ENCODE peak calls at places on chromosomes 12 and 14, in nine cellular contexts. L is NCI-H1105 treated with DMSO at 0.1 percent for 48 hours; U is amygdala; D is left cardiac atrium; G is fibroblast of the aortic adventitia; J is mucosa of descending colon; P is sigmoid colon; A is NCI-H2029; R is effector CD8-positive, alpha-beta T cell. W is an unnamed sample.

GRCh38 chr14:58812050-58812690 is 174.4 kb downstream of the DACT1 start:
- DNase-seq in L (no peak), U (no peak), D (no peak), G (no peak), J (no peak), P (no peak), A (no peak), R (no peak), W (peak; percentile 66)

GRCh38 chr12:116123511-116124258 is 153.8 kb downstream of the MED13L start:
- DNase-seq in L (peak; percentile 93), U (no peak), D (no peak), G (peak; percentile 39), J (peak; percentile 13), P (no peak), A (peak; percentile 76), R (no peak), W (peak; percentile 74)

GRCh38 chr12:96500686-96501085 is 11.3 kb downstream of the CFAP54 start:
- DNase-seq in L (no peak), U (no peak), D (no peak), G (peak; percentile 68), J (no peak), P (no peak), A (no peak), R (no peak), W (peak; percentile 19)

GRCh38 chr12:41967668-41968649 is 176.7 kb downstream of the GXYLT1 start:
- DNase-seq in L (peak; percentile 25), U (no peak), D (no peak), G (no peak), J (no peak), P (no peak), A (no peak), R (no peak), W (no peak)

GRCh38 chr12:119476951-119477350 is 116.6 kb upstream of the TMEM233 start:
- DNase-seq in L (no peak), U (no peak), D (no peak), G (no peak), J (no peak), P (no peak), A (no peak), R (no peak), W (no peak)

GRCh38 chr12:10590976-10591375 is 22.4 kb downstream of the MAGOHB start:
- DNase-seq in L (no peak), U (no peak), D (no peak), G (no peak), J (no peak), P (no peak), A (no peak), R (no peak), W (no peak)

GRCh38 chr12:31031951-31032335 is 41.7 kb upstream of the DDX11 start:
- DNase-seq in L (no peak), U (no peak), D (no peak), G (no peak), J (no peak), P (no peak), A (no peak), R (no peak), W (no peak)

GRCh38 chr12:114681149-114681849 is 2.7 kb downstream of the TBX3 start:
- DNase-seq in L (no peak), U (no peak), D (no peak), G (peak; percentile 66), J (peak; percentile 43), P (no peak), A (no peak), R (no peak), W (no peak)

GRCh38 chr14:23034498-23035302 is at the start of gene PSMB5:
- DNase-seq in L (no peak), U (no peak), D (peak; percentile 91), G (peak; percentile 96), J (peak; percentile 93), P (peak; percentile 96), A (no peak), R (no peak), W (peak; percentile 98)

GRCh38 chr14:26960049-26960688 is 362.3 kb upstream of the NOVA1 start:
- DNase-seq in L (peak; percentile 90), U (no peak), D (no peak), G (no peak), J (no peak), P (no peak), A (no peak), R (no peak), W (peak; percentile 29)

GRCh38 chr12:14710632-14711324 is 14.4 kb upstream of the GUCY2C start:
- DNase-seq in L (peak; percentile 9), U (no peak), D (no peak), G (no peak), J (no peak), P (no peak), A (no peak), R (no peak), W (no peak)

GRCh38 chr14:71610797-71611196 is 321.4 kb upstream of the RGS6 start:
- DNase-seq in L (peak; percentile 49), U (no peak), D (no peak), G (no peak), J (peak; percentile 12), P (no peak), A (no peak), R (no peak), W (no peak)

GRCh38 chr12:72133497-72134055 is 138.6 kb upstream of the TRHDE start:
- DNase-seq in L (no peak), U (no peak), D (no peak), G (no peak), J (no peak), P (no peak), A (no peak), R (no peak), W (no peak)

GRCh38 chr12:121061831-121062230 is 22.8 kb upstream of the OASL start:
- DNase-seq in L (no peak), U (no peak), D (no peak), G (peak; percentile 43), J (no peak), P (no peak), A (no peak), R (no peak), W (peak; percentile 80)

GRCh38 chr14:40280652-40281051 is 848.4 kb upstream of the FBXO33 start:
- DNase-seq in L (no peak), U (no peak), D (no peak), G (no peak), J (no peak), P (no peak), A (no peak), R (no peak), W (no peak)

GRCh38 chr12:28497889-28498411 is 307.7 kb downstream of the CCDC91 start:
- DNase-seq in L (no peak), U (no peak), D (no peak), G (peak; percentile 50), J (no peak), P (no peak), A (peak; percentile 8), R (no peak), W (no peak)

GRCh38 chr14:85415015-85415712 is 114.8 kb upstream of the FLRT2 start:
- DNase-seq in L (peak; percentile 79), U (no peak), D (peak; percentile 65), G (peak; percentile 97), J (peak; percentile 19), P (peak; percentile 65), A (no peak), R (no peak), W (no peak)

GRCh38 chr14:99784508-99784907 is 8.7 kb upstream of the EML1 start:
- DNase-seq in L (peak; percentile 14), U (no peak), D (no peak), G (no peak), J (no peak), P (no peak), A (peak; percentile 4), R (no peak), W (no peak)

GRCh38 chr12:58915634-58916033 is 4.7 kb downstream of the LRIG3 start:
- DNase-seq in L (peak; percentile 13), U (no peak), D (no peak), G (peak; percentile 87), J (peak; percentile 72), P (peak; percentile 90), A (peak; percentile 39), R (no peak), W (no peak)

GRCh38 chr12:104653730-104654328 is 197.1 kb downstream of the CHST11 start:
- DNase-seq in L (peak; percentile 9), U (no peak), D (no peak), G (no peak), J (no peak), P (no peak), A (no peak), R (no peak), W (no peak)

GRCh38 chr12:124599074-124599999 is 31.9 kb upstream of the NCOR2 start:
- DNase-seq in L (no peak), U (no peak), D (no peak), G (peak; percentile 78), J (no peak), P (no peak), A (no peak), R (no peak), W (no peak)

GRCh38 chr14:99728981-99729451 is 44.9 kb downstream of the CYP46A1 start:
- DNase-seq in L (no peak), U (no peak), D (no peak), G (no peak), J (no peak), P (peak; percentile 37), A (no peak), R (no peak), W (no peak)

GRCh38 chr12:118371354-118372282 is 1.1 kb downstream of the TAOK3 start:
- DNase-seq in L (no peak), U (no peak), D (peak; percentile 33), G (no peak), J (peak; percentile 41), P (peak; percentile 68), A (no peak), R (peak; percentile 5), W (peak; percentile 6)

GRCh38 chr12:131851741-131852550 is 23.8 kb downstream of the MMP17 start:
- DNase-seq in L (no peak), U (no peak), D (peak; percentile 12), G (no peak), J (no peak), P (no peak), A (no peak), R (no peak), W (no peak)

GRCh38 chr14:74077401-74077800 is 6.9 kb downstream of the ALDH6A1 start:
- DNase-seq in L (no peak), U (no peak), D (no peak), G (no peak), J (no peak), P (no peak), A (no peak), R (no peak), W (no peak)

W was measured in G401.